ENCODE peak calls at places on chromosomes 13 and 19, in six cellular contexts. One of them, this sample, is unnamed.

GRCh38 chr19:2223959-2224358 is 12.2 kb downstream of the PLEKHJ1 start:
- DNase-seq in heart left ventricle: no peak
- DNase-seq in T-helper 9 cell: no peak
- DNase-seq in ACHN: no peak
- DNase-seq in adrenal gland: no peak
- DNase-seq in endothelial cell: no peak
- DNase-seq in this sample: no peak

GRCh38 chr19:47465957-47466356 is 5.7 kb downstream of the SLC8A2 start:
- DNase-seq in heart left ventricle: no peak
- DNase-seq in ACHN: no peak
- DNase-seq in T-helper 9 cell: no peak
- DNase-seq in endothelial cell: no peak
- DNase-seq in adrenal gland: no peak
- DNase-seq in this sample: no peak

GRCh38 chr19:1587872-1588271 is 4.8 kb downstream of the MBD3 start:
- DNase-seq in endothelial cell: no peak
- DNase-seq in adrenal gland: no peak
- DNase-seq in heart left ventricle: no peak
- DNase-seq in ACHN: no peak
- DNase-seq in T-helper 9 cell: no peak
- DNase-seq in this sample: no peak

GRCh38 chr19:8373867-8374813 is 10.2 kb downstream of the ANGPTL4 start:
- DNase-seq in heart left ventricle: no peak
- DNase-seq in T-helper 9 cell: no peak
- DNase-seq in adrenal gland: no peak
- DNase-seq in endothelial cell: no peak
- DNase-seq in ACHN: no peak
- DNase-seq in this sample: peak

GRCh38 chr13:40503966-40504591 is 162.4 kb downstream of the FOXO1 start:
- DNase-seq in endothelial cell: no peak
- DNase-seq in adrenal gland: no peak
- DNase-seq in heart left ventricle: no peak
- DNase-seq in ACHN: no peak
- DNase-seq in T-helper 9 cell: no peak
- DNase-seq in this sample: peak

GRCh38 chr19:42252365-42253244 is 2.3 kb downstream of the ERF start:
- DNase-seq in heart left ventricle: peak
- DNase-seq in T-helper 9 cell: no peak
- DNase-seq in endothelial cell: no peak
- DNase-seq in adrenal gland: peak
- DNase-seq in ACHN: no peak
- DNase-seq in this sample: peak

GRCh38 chr13:29059837-29060236 is 239.7 kb downstream of the MTUS2 start:
- DNase-seq in adrenal gland: no peak
- DNase-seq in T-helper 9 cell: no peak
- DNase-seq in ACHN: no peak
- DNase-seq in endothelial cell: no peak
- DNase-seq in heart left ventricle: no peak
- DNase-seq in this sample: no peak

GRCh38 chr13:67652887-67653286 is 422.8 kb upstream of the PCDH9 start:
- DNase-seq in heart left ventricle: no peak
- DNase-seq in T-helper 9 cell: no peak
- DNase-seq in ACHN: no peak
- DNase-seq in endothelial cell: no peak
- DNase-seq in adrenal gland: no peak
- DNase-seq in this sample: no peak

GRCh38 chr13:43520331-43520730 is 266.4 kb downstream of the ENOX1 start:
- DNase-seq in adrenal gland: no peak
- DNase-seq in T-helper 9 cell: no peak
- DNase-seq in ACHN: no peak
- DNase-seq in endothelial cell: no peak
- DNase-seq in heart left ventricle: no peak
- DNase-seq in this sample: no peak

GRCh38 chr19:24074720-24075119 is 12.3 kb upstream of the ZNF254 start:
- DNase-seq in adrenal gland: no peak
- DNase-seq in ACHN: no peak
- DNase-seq in heart left ventricle: no peak
- DNase-seq in endothelial cell: no peak
- DNase-seq in T-helper 9 cell: no peak
- DNase-seq in this sample: no peak

GRCh38 chr19:38799104-38799503 is 10.1 kb downstream of the LGALS7B start:
- DNase-seq in ACHN: no peak
- DNase-seq in adrenal gland: no peak
- DNase-seq in endothelial cell: no peak
- DNase-seq in heart left ventricle: no peak
- DNase-seq in T-helper 9 cell: no peak
- DNase-seq in this sample: no peak

GRCh38 chr13:38905081-38905480 is 85.5 kb downstream of the STOML3 start:
- DNase-seq in endothelial cell: no peak
- DNase-seq in adrenal gland: no peak
- DNase-seq in ACHN: no peak
- DNase-seq in T-helper 9 cell: no peak
- DNase-seq in heart left ventricle: no peak
- DNase-seq in this sample: no peak

GRCh38 chr19:632228-633067 is 889 bp downstream of the POLRMT start:
- DNase-seq in adrenal gland: peak
- DNase-seq in T-helper 9 cell: no peak
- DNase-seq in endothelial cell: peak
- DNase-seq in heart left ventricle: no peak
- DNase-seq in ACHN: peak
- DNase-seq in this sample: no peak

GRCh38 chr13:44158055-44158655 is 215.5 kb upstream of the SERP2 start:
- DNase-seq in endothelial cell: no peak
- DNase-seq in ACHN: no peak
- DNase-seq in adrenal gland: no peak
- DNase-seq in T-helper 9 cell: no peak
- DNase-seq in heart left ventricle: no peak
- DNase-seq in this sample: no peak

GRCh38 chr13:90717451-90717936 is 630.0 kb upstream of the MIR17HG start:
- DNase-seq in endothelial cell: no peak
- DNase-seq in ACHN: peak
- DNase-seq in adrenal gland: peak
- DNase-seq in T-helper 9 cell: no peak
- DNase-seq in heart left ventricle: no peak
- DNase-seq in this sample: no peak

GRCh38 chr19:10402441-10403038 is 802 bp downstream of the CDC37 start:
- DNase-seq in ACHN: peak
- DNase-seq in endothelial cell: peak
- DNase-seq in T-helper 9 cell: no peak
- DNase-seq in adrenal gland: peak
- DNase-seq in heart left ventricle: peak
- DNase-seq in this sample: peak

GRCh38 chr19:35063940-35064818 is 22.7 kb downstream of the HPN start:
- DNase-seq in ACHN: peak
- DNase-seq in endothelial cell: no peak
- DNase-seq in heart left ventricle: no peak
- DNase-seq in T-helper 9 cell: no peak
- DNase-seq in adrenal gland: peak
- DNase-seq in this sample: no peak

GRCh38 chr13:25978961-25979360 is 72.9 kb downstream of the SHISA2 start:
- DNase-seq in endothelial cell: no peak
- DNase-seq in T-helper 9 cell: no peak
- DNase-seq in ACHN: no peak
- DNase-seq in heart left ventricle: no peak
- DNase-seq in adrenal gland: no peak
- DNase-seq in this sample: no peak

GRCh38 chr13:44191504-44192171 is 182.0 kb upstream of the SERP2 start:
- DNase-seq in heart left ventricle: peak
- DNase-seq in adrenal gland: peak
- DNase-seq in endothelial cell: peak
- DNase-seq in ACHN: peak
- DNase-seq in T-helper 9 cell: peak
- DNase-seq in this sample: peak

GRCh38 chr19:41691268-41691970 is 3.3 kb upstream of the CEACAM7 start:
- DNase-seq in ACHN: no peak
- DNase-seq in heart left ventricle: no peak
- DNase-seq in adrenal gland: no peak
- DNase-seq in endothelial cell: peak
- DNase-seq in T-helper 9 cell: peak
- DNase-seq in this sample: no peak

GRCh38 chr13:98892821-98893220 is 85.0 kb downstream of the DOCK9 start:
- DNase-seq in T-helper 9 cell: no peak
- DNase-seq in ACHN: no peak
- DNase-seq in adrenal gland: no peak
- DNase-seq in endothelial cell: no peak
- DNase-seq in heart left ventricle: no peak
- DNase-seq in this sample: no peak

GRCh38 chr19:18521692-18522123 is at the start of gene ELL:
- DNase-seq in endothelial cell: no peak
- DNase-seq in heart left ventricle: no peak
- DNase-seq in adrenal gland: no peak
- DNase-seq in T-helper 9 cell: no peak
- DNase-seq in ACHN: no peak
- DNase-seq in this sample: no peak

GRCh38 chr13:29099781-29100406 is 279.8 kb downstream of the MTUS2 start:
- DNase-seq in ACHN: no peak
- DNase-seq in heart left ventricle: no peak
- DNase-seq in endothelial cell: no peak
- DNase-seq in T-helper 9 cell: no peak
- DNase-seq in adrenal gland: no peak
- DNase-seq in this sample: no peak

GRCh38 chr19:32708457-32708856 is 11.1 kb upstream of the TDRD12 start:
- DNase-seq in adrenal gland: no peak
- DNase-seq in ACHN: no peak
- DNase-seq in heart left ventricle: no peak
- DNase-seq in T-helper 9 cell: no peak
- DNase-seq in endothelial cell: no peak
- DNase-seq in this sample: no peak

GRCh38 chr19:28103916-28104315 is 1109.0 kb downstream of the UQCRFS1 start:
- DNase-seq in ACHN: no peak
- DNase-seq in T-helper 9 cell: no peak
- DNase-seq in endothelial cell: no peak
- DNase-seq in adrenal gland: no peak
- DNase-seq in heart left ventricle: no peak
- DNase-seq in this sample: no peak

GRCh38 chr13:33787051-33787591 is 30.8 kb upstream of the RFC3 start:
- DNase-seq in ACHN: peak
- DNase-seq in heart left ventricle: no peak
- DNase-seq in endothelial cell: no peak
- DNase-seq in adrenal gland: no peak
- DNase-seq in T-helper 9 cell: no peak
- DNase-seq in this sample: no peak

GRCh38 chr19:32539240-32539916 is 41.6 kb upstream of the PDCD5 start:
- DNase-seq in endothelial cell: peak
- DNase-seq in T-helper 9 cell: no peak
- DNase-seq in adrenal gland: no peak
- DNase-seq in ACHN: no peak
- DNase-seq in heart left ventricle: no peak
- DNase-seq in this sample: no peak

GRCh38 chr19:5125797-5126497 is 157.0 kb downstream of the KDM4B start:
- DNase-seq in adrenal gland: no peak
- DNase-seq in endothelial cell: no peak
- DNase-seq in heart left ventricle: no peak
- DNase-seq in ACHN: no peak
- DNase-seq in T-helper 9 cell: no peak
- DNase-seq in this sample: no peak

GRCh38 chr19:17575871-17576757 is 20.7 kb downstream of the COLGALT1 start:
- DNase-seq in T-helper 9 cell: no peak
- DNase-seq in endothelial cell: no peak
- DNase-seq in adrenal gland: no peak
- DNase-seq in heart left ventricle: no peak
- DNase-seq in ACHN: no peak
- DNase-seq in this sample: no peak

GRCh38 chr19:6765738-6766356 is 1.4 kb downstream of the SH2D3A start:
- DNase-seq in ACHN: peak
- DNase-seq in endothelial cell: no peak
- DNase-seq in adrenal gland: no peak
- DNase-seq in heart left ventricle: no peak
- DNase-seq in T-helper 9 cell: no peak
- DNase-seq in this sample: no peak

GRCh38 chr19:3585301-3586123 is at the start of gene GIPC3:
- DNase-seq in adrenal gland: no peak
- DNase-seq in ACHN: no peak
- DNase-seq in endothelial cell: peak
- DNase-seq in T-helper 9 cell: no peak
- DNase-seq in heart left ventricle: no peak
- DNase-seq in this sample: no peak

GRCh38 chr13:114049026-114049425 is 75.2 kb upstream of the C13orf46 start:
- DNase-seq in endothelial cell: no peak
- DNase-seq in heart left ventricle: no peak
- DNase-seq in adrenal gland: no peak
- DNase-seq in T-helper 9 cell: no peak
- DNase-seq in ACHN: no peak
- DNase-seq in this sample: no peak

GRCh38 chr13:47114030-47114429 is 217.2 kb upstream of the HTR2A start:
- DNase-seq in heart left ventricle: no peak
- DNase-seq in T-helper 9 cell: no peak
- DNase-seq in ACHN: peak
- DNase-seq in endothelial cell: no peak
- DNase-seq in adrenal gland: no peak
- DNase-seq in this sample: no peak

GRCh38 chr19:28569132-28570114 is 643.5 kb downstream of the UQCRFS1 start:
- DNase-seq in ACHN: no peak
- DNase-seq in endothelial cell: no peak
- DNase-seq in heart left ventricle: no peak
- DNase-seq in adrenal gland: no peak
- DNase-seq in T-helper 9 cell: no peak
- DNase-seq in this sample: no peak

GRCh38 chr19:19618384-19619051 is at the start of gene PBX4:
- DNase-seq in endothelial cell: peak
- DNase-seq in adrenal gland: peak
- DNase-seq in heart left ventricle: peak
- DNase-seq in T-helper 9 cell: peak
- DNase-seq in ACHN: peak
- DNase-seq in this sample: peak

GRCh38 chr19:18291590-18292459 is 10.4 kb upstream of the JUND start:
- DNase-seq in endothelial cell: peak
- DNase-seq in heart left ventricle: peak
- DNase-seq in ACHN: peak
- DNase-seq in adrenal gland: peak
- DNase-seq in T-helper 9 cell: peak
- DNase-seq in this sample: peak

GRCh38 chr19:39416152-39416551 is 3.7 kb downstream of the PLEKHG2 start:
- DNase-seq in ACHN: no peak
- DNase-seq in endothelial cell: no peak
- DNase-seq in heart left ventricle: no peak
- DNase-seq in adrenal gland: no peak
- DNase-seq in T-helper 9 cell: no peak
- DNase-seq in this sample: no peak

GRCh38 chr13:45316996-45317395 is 24.0 kb downstream of the TPT1 start:
- DNase-seq in T-helper 9 cell: no peak
- DNase-seq in ACHN: no peak
- DNase-seq in adrenal gland: no peak
- DNase-seq in heart left ventricle: no peak
- DNase-seq in endothelial cell: no peak
- DNase-seq in this sample: no peak

GRCh38 chr13:46523972-46524737 is 28.8 kb upstream of the LRCH1 start:
- DNase-seq in heart left ventricle: peak
- DNase-seq in adrenal gland: no peak
- DNase-seq in ACHN: no peak
- DNase-seq in endothelial cell: no peak
- DNase-seq in T-helper 9 cell: no peak
- DNase-seq in this sample: no peak